ENCODE peak calls at places on chromosome 2, in five cellular contexts. One of them, this sample, is unnamed.

GRCh38 chr2:219249203-219249980 is 3.7 kb upstream of the TUBA4B start:
- DNase-seq in aorta: peak; percentile 87
- DNase-seq in CD4-positive, CD25-positive, alpha-beta regulatory T cell: peak; percentile 66
- DNase-seq in astrocyte: peak; percentile 59
- DNase-seq in mammary epithelial cell: peak; percentile 92
- DNase-seq in this sample: no peak

GRCh38 chr2:157075924-157076323 is 181.6 kb upstream of the GALNT5 start:
- DNase-seq in aorta: no peak
- DNase-seq in CD4-positive, CD25-positive, alpha-beta regulatory T cell: no peak
- DNase-seq in astrocyte: no peak
- DNase-seq in mammary epithelial cell: no peak
- DNase-seq in this sample: no peak

GRCh38 chr2:222364280-222364895 is 60.0 kb upstream of the SGPP2 start:
- DNase-seq in aorta: no peak
- DNase-seq in CD4-positive, CD25-positive, alpha-beta regulatory T cell: peak; percentile 1
- DNase-seq in astrocyte: peak; percentile 35
- DNase-seq in mammary epithelial cell: peak; percentile 49
- DNase-seq in this sample: no peak

GRCh38 chr2:237435844-237436590 is 22.1 kb upstream of the COL6A3 start:
- DNase-seq in aorta: peak; percentile 87
- DNase-seq in CD4-positive, CD25-positive, alpha-beta regulatory T cell: no peak
- DNase-seq in astrocyte: peak; percentile 87
- DNase-seq in mammary epithelial cell: no peak
- DNase-seq in this sample: no peak

GRCh38 chr2:1586946-1587840 is 157.1 kb downstream of the PXDN start:
- DNase-seq in aorta: peak; percentile 70
- DNase-seq in CD4-positive, CD25-positive, alpha-beta regulatory T cell: no peak
- DNase-seq in astrocyte: peak; percentile 48
- DNase-seq in mammary epithelial cell: peak; percentile 30
- DNase-seq in this sample: no peak

GRCh38 chr2:9805435-9806297 is 37.6 kb upstream of the TAF1B start:
- DNase-seq in aorta: peak; percentile 23
- DNase-seq in CD4-positive, CD25-positive, alpha-beta regulatory T cell: no peak
- DNase-seq in astrocyte: no peak
- DNase-seq in mammary epithelial cell: no peak
- DNase-seq in this sample: no peak

GRCh38 chr2:42954227-42954962 is 162.0 kb upstream of the HAAO start:
- DNase-seq in aorta: no peak
- DNase-seq in CD4-positive, CD25-positive, alpha-beta regulatory T cell: no peak
- DNase-seq in astrocyte: peak; percentile 55
- DNase-seq in mammary epithelial cell: no peak
- DNase-seq in this sample: no peak

GRCh38 chr2:128145651-128146050 is 54.7 kb downstream of the UGGT1 start:
- DNase-seq in aorta: no peak
- DNase-seq in CD4-positive, CD25-positive, alpha-beta regulatory T cell: no peak
- DNase-seq in astrocyte: peak; percentile 67
- DNase-seq in mammary epithelial cell: no peak
- DNase-seq in this sample: no peak

GRCh38 chr2:72138011-72138881 is 9.4 kb downstream of the CYP26B1 start:
- DNase-seq in aorta: peak; percentile 75
- DNase-seq in CD4-positive, CD25-positive, alpha-beta regulatory T cell: no peak
- DNase-seq in astrocyte: no peak
- DNase-seq in mammary epithelial cell: no peak
- DNase-seq in this sample: no peak

GRCh38 chr2:170216415-170216814 is 38.5 kb downstream of the MYO3B start:
- DNase-seq in aorta: no peak
- DNase-seq in CD4-positive, CD25-positive, alpha-beta regulatory T cell: no peak
- DNase-seq in astrocyte: no peak
- DNase-seq in mammary epithelial cell: no peak
- DNase-seq in this sample: no peak

GRCh38 chr2:212957624-212958023 is 193.8 kb downstream of the IKZF2 start:
- DNase-seq in aorta: no peak
- DNase-seq in CD4-positive, CD25-positive, alpha-beta regulatory T cell: peak; percentile 34
- DNase-seq in astrocyte: no peak
- DNase-seq in mammary epithelial cell: no peak
- DNase-seq in this sample: no peak

GRCh38 chr2:43174368-43175186 is 51.8 kb downstream of the ZFP36L2 start:
- DNase-seq in aorta: no peak
- DNase-seq in CD4-positive, CD25-positive, alpha-beta regulatory T cell: peak; percentile 89
- DNase-seq in astrocyte: no peak
- DNase-seq in mammary epithelial cell: no peak
- DNase-seq in this sample: peak; percentile 73

GRCh38 chr2:10028988-10029874 is 14.1 kb upstream of the KLF11 start:
- DNase-seq in aorta: peak; percentile 76
- DNase-seq in CD4-positive, CD25-positive, alpha-beta regulatory T cell: peak; percentile 90
- DNase-seq in astrocyte: no peak
- DNase-seq in mammary epithelial cell: no peak
- DNase-seq in this sample: peak; percentile 50

GRCh38 chr2:41973871-41974270 is 74.0 kb upstream of the PKDCC start:
- DNase-seq in aorta: no peak
- DNase-seq in CD4-positive, CD25-positive, alpha-beta regulatory T cell: no peak
- DNase-seq in astrocyte: no peak
- DNase-seq in mammary epithelial cell: no peak
- DNase-seq in this sample: no peak

GRCh38 chr2:239109041-239109915 is 261.4 kb downstream of the TWIST2 start:
- DNase-seq in aorta: no peak
- DNase-seq in CD4-positive, CD25-positive, alpha-beta regulatory T cell: no peak
- DNase-seq in astrocyte: no peak
- DNase-seq in mammary epithelial cell: peak; percentile 44
- DNase-seq in this sample: no peak

GRCh38 chr2:189601043-189601442 is 20.5 kb upstream of the SLC40A1 start:
- DNase-seq in aorta: no peak
- DNase-seq in CD4-positive, CD25-positive, alpha-beta regulatory T cell: no peak
- DNase-seq in astrocyte: peak; percentile 60
- DNase-seq in mammary epithelial cell: peak; percentile 59
- DNase-seq in this sample: no peak

GRCh38 chr2:68318686-68319396 is 908 bp downstream of the CNRIP1 start:
- DNase-seq in aorta: peak; percentile 76
- DNase-seq in CD4-positive, CD25-positive, alpha-beta regulatory T cell: no peak
- DNase-seq in astrocyte: no peak
- DNase-seq in mammary epithelial cell: peak; percentile 3
- DNase-seq in this sample: no peak

GRCh38 chr2:101474752-101475384 is at the start of gene RFX8:
- DNase-seq in aorta: no peak
- DNase-seq in CD4-positive, CD25-positive, alpha-beta regulatory T cell: peak; percentile 88
- DNase-seq in astrocyte: peak; percentile 91
- DNase-seq in mammary epithelial cell: peak; percentile 76
- DNase-seq in this sample: no peak

GRCh38 chr2:98473995-98474780 is 29.5 kb downstream of the INPP4A start:
- DNase-seq in aorta: no peak
- DNase-seq in CD4-positive, CD25-positive, alpha-beta regulatory T cell: peak; percentile 65
- DNase-seq in astrocyte: no peak
- DNase-seq in mammary epithelial cell: no peak
- DNase-seq in this sample: no peak

GRCh38 chr2:189143930-189144329 is 35.6 kb downstream of the COL5A2 start:
- DNase-seq in aorta: no peak
- DNase-seq in CD4-positive, CD25-positive, alpha-beta regulatory T cell: no peak
- DNase-seq in astrocyte: peak; percentile 62
- DNase-seq in mammary epithelial cell: no peak
- DNase-seq in this sample: no peak

GRCh38 chr2:200310545-200310971 is 4.1 kb downstream of the SPATS2L start:
- DNase-seq in aorta: no peak
- DNase-seq in CD4-positive, CD25-positive, alpha-beta regulatory T cell: no peak
- DNase-seq in astrocyte: peak; percentile 76
- DNase-seq in mammary epithelial cell: no peak
- DNase-seq in this sample: no peak

GRCh38 chr2:198414976-198415375 is 610.6 kb downstream of the PLCL1 start:
- DNase-seq in aorta: no peak
- DNase-seq in CD4-positive, CD25-positive, alpha-beta regulatory T cell: no peak
- DNase-seq in astrocyte: no peak
- DNase-seq in mammary epithelial cell: no peak
- DNase-seq in this sample: no peak

GRCh38 chr2:20439193-20439475 is 7.7 kb upstream of the RHOB start:
- DNase-seq in aorta: no peak
- DNase-seq in CD4-positive, CD25-positive, alpha-beta regulatory T cell: no peak
- DNase-seq in astrocyte: no peak
- DNase-seq in mammary epithelial cell: no peak
- DNase-seq in this sample: no peak

GRCh38 chr2:128617661-128618060 is 299.0 kb upstream of the HS6ST1 start:
- DNase-seq in aorta: peak; percentile 32
- DNase-seq in CD4-positive, CD25-positive, alpha-beta regulatory T cell: no peak
- DNase-seq in astrocyte: no peak
- DNase-seq in mammary epithelial cell: no peak
- DNase-seq in this sample: no peak

GRCh38 chr2:17962874-17963273 is 84.4 kb downstream of the KCNS3 start:
- DNase-seq in aorta: no peak
- DNase-seq in CD4-positive, CD25-positive, alpha-beta regulatory T cell: no peak
- DNase-seq in astrocyte: peak; percentile 27
- DNase-seq in mammary epithelial cell: peak; percentile 19
- DNase-seq in this sample: no peak

GRCh38 chr2:2331905-2332280 is 818 bp upstream of the MYT1L start:
- DNase-seq in aorta: no peak
- DNase-seq in CD4-positive, CD25-positive, alpha-beta regulatory T cell: no peak
- DNase-seq in astrocyte: no peak
- DNase-seq in mammary epithelial cell: no peak
- DNase-seq in this sample: no peak

GRCh38 chr2:118858485-118859156 is 11.2 kb upstream of the EN1 start:
- DNase-seq in aorta: no peak
- DNase-seq in CD4-positive, CD25-positive, alpha-beta regulatory T cell: no peak
- DNase-seq in astrocyte: no peak
- DNase-seq in mammary epithelial cell: no peak
- DNase-seq in this sample: no peak

GRCh38 chr2:118861242-118861641 is 13.8 kb upstream of the EN1 start:
- DNase-seq in aorta: no peak
- DNase-seq in CD4-positive, CD25-positive, alpha-beta regulatory T cell: no peak
- DNase-seq in astrocyte: no peak
- DNase-seq in mammary epithelial cell: no peak
- DNase-seq in this sample: no peak

GRCh38 chr2:118860506-118860905 is 13.1 kb upstream of the EN1 start:
- DNase-seq in aorta: no peak
- DNase-seq in CD4-positive, CD25-positive, alpha-beta regulatory T cell: no peak
- DNase-seq in astrocyte: no peak
- DNase-seq in mammary epithelial cell: no peak
- DNase-seq in this sample: no peak

GRCh38 chr2:118857677-118858484 is 10.4 kb upstream of the EN1 start:
- DNase-seq in aorta: no peak
- DNase-seq in CD4-positive, CD25-positive, alpha-beta regulatory T cell: no peak
- DNase-seq in astrocyte: no peak
- DNase-seq in mammary epithelial cell: no peak
- DNase-seq in this sample: no peak

GRCh38 chr2:118859157-118859770 is 11.8 kb upstream of the EN1 start:
- DNase-seq in aorta: no peak
- DNase-seq in CD4-positive, CD25-positive, alpha-beta regulatory T cell: no peak
- DNase-seq in astrocyte: no peak
- DNase-seq in mammary epithelial cell: no peak
- DNase-seq in this sample: no peak
- H3K27me3 ChIP-seq in aorta: no peaks in the 10 kb centered on the region
- H3K27me3 ChIP-seq in CD4-positive, CD25-positive, alpha-beta regulatory T cell: peaks cover 24% of the 10 kb centered on the region
- H3K27me3 ChIP-seq in astrocyte: peaks cover 67% of the 10 kb centered on the region
- H3K27me3 ChIP-seq in mammary epithelial cell: peaks cover 52% of the 10 kb centered on the region
- H3K27me3 ChIP-seq in this sample: peaks cover 3% of the 10 kb centered on the region

GRCh38 chr2:173349295-173349694 is 5.4 kb upstream of the CDCA7 start:
- DNase-seq in aorta: no peak
- DNase-seq in CD4-positive, CD25-positive, alpha-beta regulatory T cell: no peak
- DNase-seq in astrocyte: no peak
- DNase-seq in mammary epithelial cell: no peak
- DNase-seq in this sample: peak; percentile 35
- H3K27me3 ChIP-seq in aorta: no peaks in the 10 kb centered on the region
- H3K27me3 ChIP-seq in CD4-positive, CD25-positive, alpha-beta regulatory T cell: peaks cover 5% of the 10 kb centered on the region
- H3K27me3 ChIP-seq in astrocyte: peaks cover 8% of the 10 kb centered on the region
- H3K27me3 ChIP-seq in mammary epithelial cell: no peaks in the 10 kb centered on the region
- H3K27me3 ChIP-seq in this sample: no peaks in the 10 kb centered on the region

GRCh38 chr2:26456701-26457224 is 21.2 kb downstream of the OTOF start:
- DNase-seq in aorta: no peak
- DNase-seq in CD4-positive, CD25-positive, alpha-beta regulatory T cell: no peak
- DNase-seq in astrocyte: no peak
- DNase-seq in mammary epithelial cell: peak; percentile 17
- DNase-seq in this sample: no peak

GRCh38 chr2:26453421-26454329 is 24.2 kb downstream of the OTOF start:
- DNase-seq in aorta: no peak
- DNase-seq in CD4-positive, CD25-positive, alpha-beta regulatory T cell: no peak
- DNase-seq in astrocyte: no peak
- DNase-seq in mammary epithelial cell: no peak
- DNase-seq in this sample: no peak

GRCh38 chr2:26455801-26456700 is 21.9 kb downstream of the OTOF start:
- DNase-seq in aorta: peak; percentile 54
- DNase-seq in CD4-positive, CD25-positive, alpha-beta regulatory T cell: no peak
- DNase-seq in astrocyte: no peak
- DNase-seq in mammary epithelial cell: no peak
- DNase-seq in this sample: no peak

GRCh38 chr2:26455037-26455800 is 22.7 kb downstream of the OTOF start:
- DNase-seq in aorta: peak; percentile 73
- DNase-seq in CD4-positive, CD25-positive, alpha-beta regulatory T cell: no peak
- DNase-seq in astrocyte: no peak
- DNase-seq in mammary epithelial cell: no peak
- DNase-seq in this sample: no peak

DNA sequence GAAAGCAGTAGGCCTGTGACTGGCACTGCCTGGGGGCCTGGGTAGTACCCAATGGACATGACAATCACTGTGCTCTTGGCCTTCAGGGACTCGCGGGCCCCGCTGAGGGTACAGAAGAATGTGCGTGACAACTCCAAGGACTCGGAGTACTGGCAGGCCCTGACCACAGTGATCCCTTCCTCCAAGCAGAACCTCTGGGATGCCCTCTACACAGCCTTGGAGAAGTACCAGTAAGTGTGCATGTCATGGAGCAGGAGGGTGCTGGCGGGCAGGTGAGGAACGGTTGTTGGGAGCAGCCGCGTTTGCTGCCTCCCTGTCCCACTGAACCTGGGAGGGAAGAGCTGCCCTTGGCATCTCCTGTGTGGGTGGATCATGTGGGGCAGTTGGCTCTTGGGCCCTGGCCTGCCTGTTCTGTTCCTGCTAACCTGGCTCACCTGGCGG is 23.3 kb downstream of the OTOF start:
- DNase-seq in aorta: no peak
- DNase-seq in CD4-positive, CD25-positive, alpha-beta regulatory T cell: no peak
- DNase-seq in astrocyte: no peak
- DNase-seq in mammary epithelial cell: no peak
- DNase-seq in this sample: no peak
- H3K27me3 ChIP-seq in aorta: no peaks in the 10 kb centered on the region
- H3K27me3 ChIP-seq in CD4-positive, CD25-positive, alpha-beta regulatory T cell: peaks cover 2% of the 10 kb centered on the region
- H3K27me3 ChIP-seq in astrocyte: no peaks in the 10 kb centered on the region
- H3K27me3 ChIP-seq in mammary epithelial cell: no peaks in the 10 kb centered on the region
- H3K27me3 ChIP-seq in this sample: no peaks in the 10 kb centered on the region

GRCh38 chr2:8244634-8245033 is 437.2 kb upstream of the ID2 start:
- DNase-seq in aorta: no peak
- DNase-seq in CD4-positive, CD25-positive, alpha-beta regulatory T cell: no peak
- DNase-seq in astrocyte: no peak
- DNase-seq in mammary epithelial cell: no peak
- DNase-seq in this sample: no peak
- H3K27me3 ChIP-seq in aorta: no peaks in the 10 kb centered on the region
- H3K27me3 ChIP-seq in CD4-positive, CD25-positive, alpha-beta regulatory T cell: no peaks in the 10 kb centered on the region
- H3K27me3 ChIP-seq in astrocyte: no peaks in the 10 kb centered on the region
- H3K27me3 ChIP-seq in mammary epithelial cell: no peaks in the 10 kb centered on the region
- H3K27me3 ChIP-seq in this sample: no peaks in the 10 kb centered on the region

GRCh38 chr2:23379220-23379695 is 5.7 kb upstream of the KLHL29 start:
- DNase-seq in aorta: no peak
- DNase-seq in CD4-positive, CD25-positive, alpha-beta regulatory T cell: no peak
- DNase-seq in astrocyte: no peak
- DNase-seq in mammary epithelial cell: no peak
- DNase-seq in this sample: peak; percentile 60
- H3K27me3 ChIP-seq in aorta: no peaks in the 10 kb centered on the region
- H3K27me3 ChIP-seq in CD4-positive, CD25-positive, alpha-beta regulatory T cell: peaks cover 15% of the 10 kb centered on the region
- H3K27me3 ChIP-seq in astrocyte: peaks cover 3% of the 10 kb centered on the region
- H3K27me3 ChIP-seq in mammary epithelial cell: no peaks in the 10 kb centered on the region
- H3K27me3 ChIP-seq in this sample: no peaks in the 10 kb centered on the region